ENCODE peak calls at places on chromosomes 3 and 15, in six cellular contexts. T is HL-60; K is naive thymus-derived CD4-positive, alpha-beta T cell; M is dorsolateral prefrontal cortex; E is spleen; I is GM12865. W is an unnamed sample.

GRCh38 chr15:44215594-44215993 is 20.5 kb upstream of the FRMD5 start:
- DNase-seq in T (no peak), K (no peak), M (no peak), E (no peak), I (peak), W (no peak)

GRCh38 chr3:149000207-149000745 is 8.9 kb downstream of the GYG1 start:
- DNase-seq in E (no peak), K (no peak), I (no peak), M (no peak), T (peak), W (no peak)

GRCh38 chr3:114694251-114694650 is 400.4 kb downstream of the TIGIT start:
- DNase-seq in M (no peak), T (no peak), I (no peak), K (no peak), E (no peak), W (no peak)

GRCh38 chr3:69095636-69096035 is 10.9 kb downstream of the ARL6IP5 start:
- DNase-seq in E (no peak), T (no peak), M (no peak), I (peak), K (no peak), W (no peak)

GRCh38 chr15:63332367-63333078 is 49.1 kb downstream of the CA12 start:
- DNase-seq in M (no peak), I (no peak), E (no peak), K (no peak), T (no peak), W (no peak)

GRCh38 chr15:65306551-65306950 is 2.1 kb downstream of the RNU5B-1 start:
- DNase-seq in I (no peak), E (no peak), M (no peak), K (no peak), T (no peak), W (no peak)

GRCh38 chr3:50573566-50574279 is 4.4 kb downstream of the HEMK1 start:
- DNase-seq in M (no peak), I (no peak), E (no peak), K (no peak), T (no peak), W (no peak)

GRCh38 chr3:195468391-195468776 is 25.6 kb upstream of the ACAP2 start:
- DNase-seq in T (no peak), M (no peak), K (no peak), I (no peak), E (no peak), W (no peak)

GRCh38 chr3:170809975-170810357 is 60.0 kb downstream of the RPL22L1 start:
- DNase-seq in I (no peak), T (no peak), K (no peak), E (no peak), M (no peak), W (no peak)

GRCh38 chr3:147191795-147192385 is 214.5 kb downstream of the ZIC4 start:
- DNase-seq in T (peak), K (no peak), M (no peak), I (peak), E (no peak), W (peak)

GRCh38 chr3:134677196-134677986 is 26.6 kb upstream of the KY start:
- DNase-seq in M (no peak), I (peak), E (no peak), K (no peak), T (peak), W (no peak)

GRCh38 chr3:182618981-182619591 is 174.2 kb upstream of the ATP11B start:
- DNase-seq in T (no peak), I (no peak), E (no peak), K (no peak), M (no peak), W (no peak)

GRCh38 chr15:69082041-69082502 is 67.6 kb downstream of the NOX5 start:
- DNase-seq in T (no peak), M (no peak), I (no peak), K (no peak), E (no peak), W (peak)

GRCh38 chr3:48243886-48244285 is 3.0 kb downstream of the ZNF589 start:
- DNase-seq in T (no peak), E (no peak), I (no peak), K (no peak), M (no peak), W (no peak)

GRCh38 chr15:36432162-36432561 is 147.3 kb upstream of the CDIN1 start:
- DNase-seq in I (no peak), T (no peak), M (no peak), E (no peak), K (no peak), W (no peak)

GRCh38 chr3:9026320-9027040 is 63.2 kb upstream of the RAD18 start:
- DNase-seq in T (no peak), K (no peak), E (no peak), I (no peak), M (no peak), W (no peak)

GRCh38 chr3:186691676-186692075 is 25.5 kb upstream of the KNG1 start:
- DNase-seq in E (no peak), K (no peak), M (no peak), I (no peak), T (no peak), W (no peak)

GRCh38 chr15:73982251-73982962 is 9.7 kb downstream of the STOML1 start:
- DNase-seq in E (peak), M (no peak), T (peak), I (peak), K (no peak), W (peak)

GRCh38 chr3:88093266-88093665 is 34.2 kb downstream of the ZNF654 start:
- DNase-seq in E (no peak), T (no peak), M (no peak), I (no peak), K (no peak), W (no peak)

GRCh38 chr3:140595295-140595694 is 82.6 kb upstream of the TRIM42 start:
- DNase-seq in M (no peak), I (no peak), E (no peak), T (no peak), K (no peak), W (no peak)

GRCh38 chr15:91593081-91593480 is 260.4 kb upstream of the SLCO3A1 start:
- DNase-seq in I (no peak), M (no peak), K (no peak), E (no peak), T (no peak), W (no peak)

GRCh38 chr15:40398413-40398873 is 7.2 kb upstream of the IVD start:
- DNase-seq in K (no peak), T (peak), M (no peak), I (peak), E (peak), W (no peak)

DNA sequence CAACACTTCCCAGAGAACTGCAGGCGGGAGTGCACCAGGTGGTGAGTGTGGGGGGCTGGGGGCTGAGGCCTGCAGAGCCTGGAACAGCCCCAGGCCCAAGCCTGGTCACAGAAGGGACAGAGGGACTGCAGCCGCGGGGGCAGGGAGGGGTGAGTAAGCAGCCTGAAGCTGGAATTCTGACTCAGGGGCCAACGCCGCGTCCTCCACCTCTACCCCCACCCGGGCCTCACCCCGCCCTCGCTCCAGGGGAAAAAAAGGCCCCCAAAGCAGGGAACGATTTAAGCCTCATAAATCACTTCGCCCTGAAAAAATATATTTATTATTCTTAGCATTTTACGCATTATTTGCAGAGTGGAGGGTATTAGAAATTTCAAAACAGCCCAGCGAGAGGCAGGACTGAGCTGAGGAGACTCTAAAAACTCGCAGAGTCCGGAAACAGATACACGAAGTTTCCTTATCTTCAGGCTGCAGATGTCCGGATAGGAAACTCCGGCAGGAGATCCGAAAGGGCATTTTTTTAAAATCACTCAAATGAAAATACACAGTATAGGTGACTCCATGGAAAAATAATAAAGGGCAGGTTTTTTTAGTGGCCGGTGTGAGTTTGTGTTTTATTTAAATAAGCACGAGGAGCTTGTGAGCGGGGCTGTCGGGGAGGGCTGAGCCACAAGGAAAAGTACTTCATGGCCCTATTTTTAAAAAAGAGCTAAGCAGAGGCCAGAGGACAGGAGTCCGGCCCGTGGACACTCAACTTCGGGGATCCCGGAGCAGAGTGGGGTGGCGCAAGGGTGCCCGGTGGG is 9.9 kb downstream of the GATA2 start:
- DNase-seq in T (no peak), M (no peak), E (peak), I (no peak), K (no peak), W (no peak)
- H3K4me3 ChIP-seq in T (no peak), M (no peak), E (peak), I (no peak), K (no peak), W (no peak)

DNA sequence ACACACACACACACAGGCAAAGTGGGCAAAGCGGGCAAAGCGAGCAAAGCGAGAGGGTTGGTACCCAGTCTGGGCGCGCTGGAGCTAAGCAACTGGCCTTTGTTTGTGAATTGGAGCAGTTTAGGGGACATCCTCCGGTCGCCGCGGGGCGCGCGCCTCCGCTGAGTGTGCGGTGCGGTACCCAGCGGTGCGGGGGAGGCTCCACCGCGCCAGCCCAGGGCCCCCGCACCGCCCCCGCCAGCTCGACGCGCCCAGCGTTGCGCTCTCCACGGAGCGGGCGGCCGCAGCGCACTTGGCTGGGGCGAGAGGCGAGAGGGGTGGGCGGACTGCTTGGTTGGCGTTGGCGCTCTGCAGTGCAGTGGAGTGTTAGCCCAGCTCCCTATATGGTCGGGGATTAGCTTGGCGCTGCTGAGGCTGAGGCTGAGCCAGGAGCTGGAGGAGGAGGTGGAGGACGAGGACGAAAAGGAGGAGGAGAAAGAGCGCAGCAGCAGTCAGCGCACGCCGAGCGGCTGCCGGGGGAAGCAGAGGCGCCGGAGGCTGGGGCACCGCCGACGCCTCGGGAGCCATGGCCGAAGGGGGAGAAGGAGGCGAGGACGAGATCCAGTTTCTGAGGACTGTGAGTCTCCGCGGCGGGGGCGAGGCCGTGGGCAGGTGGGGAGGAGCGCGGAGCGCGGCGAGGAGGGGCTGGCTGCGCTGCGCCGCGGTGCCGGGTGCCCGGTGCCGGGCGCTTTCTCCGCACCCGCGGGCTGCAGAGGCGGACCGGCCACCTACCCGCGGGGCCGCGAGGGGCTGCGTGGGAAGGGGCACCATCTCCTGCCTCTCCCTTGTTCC is at the start of gene RYR3:
- DNase-seq in I (no peak), T (no peak), K (no peak), E (no peak), M (peak), W (no peak)
- H3K4me3 ChIP-seq in I (no peak), T (no peak), K (no peak), E (peak), M (peak), W (peak)

GRCh38 chr15:52290329-52290728 is 5.3 kb downstream of the MYO5C start:
- DNase-seq in E (no peak), K (no peak), I (peak), M (no peak), T (no peak), W (no peak)

GRCh38 chr15:52289629-52290081 is 5.9 kb downstream of the MYO5C start:
- DNase-seq in M (no peak), E (no peak), I (no peak), T (no peak), K (no peak), W (no peak)

GRCh38 chr15:52287114-52287513 is 8.5 kb downstream of the MYO5C start:
- DNase-seq in K (no peak), E (no peak), M (no peak), I (no peak), T (no peak), W (no peak)

GRCh38 chr15:52288986-52289385 is 6.6 kb downstream of the MYO5C start:
- DNase-seq in E (no peak), K (no peak), T (no peak), M (no peak), I (no peak), W (no peak)

DNA sequence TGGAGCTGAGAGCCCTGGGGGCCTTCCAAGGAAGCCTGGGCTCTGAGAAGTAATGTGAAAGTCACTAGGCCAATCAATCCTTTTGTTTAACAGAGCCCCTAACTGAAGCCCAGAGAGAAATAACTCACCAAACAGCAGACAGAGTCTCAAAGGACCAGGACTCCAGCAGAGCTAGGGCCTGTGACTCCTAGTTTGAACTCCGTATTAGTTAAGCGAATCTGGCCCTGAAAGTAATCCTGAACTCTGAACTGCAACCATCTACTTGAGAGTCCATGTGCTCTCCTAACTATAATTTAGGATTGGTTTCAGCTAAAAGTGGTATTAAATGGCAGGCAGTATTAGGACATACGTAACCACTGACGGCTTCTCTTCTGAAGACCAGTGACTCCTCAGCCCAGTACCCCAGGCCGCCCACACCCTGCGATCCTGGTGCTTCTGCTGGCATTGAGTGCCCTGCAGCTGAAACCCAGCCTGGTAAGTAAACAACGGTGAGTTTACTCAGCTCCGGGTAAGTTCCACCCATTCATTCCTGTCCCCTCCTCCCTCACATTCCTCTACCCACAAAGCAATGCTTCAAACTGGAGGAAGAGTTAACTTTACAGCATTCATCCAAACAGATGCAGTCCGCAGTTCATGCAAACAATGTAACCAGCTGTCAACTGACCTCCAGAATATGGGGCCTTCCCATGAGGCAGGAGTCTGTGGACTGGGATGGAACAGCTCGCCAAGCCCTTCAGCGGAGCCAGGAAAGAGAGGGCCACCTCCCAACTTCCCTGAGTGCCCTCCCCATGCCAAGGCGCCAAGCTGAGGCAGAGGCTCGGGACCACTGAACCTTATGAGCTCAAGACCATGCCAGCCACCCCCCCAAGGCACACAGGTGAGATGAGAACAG is 7.3 kb downstream of the MYO5C start:
- DNase-seq in K (no peak), M (no peak), T (no peak), I (no peak), E (no peak), W (no peak)
- H3K4me3 ChIP-seq in K (no peak), M (no peak), T (no peak), I (no peak), E (no peak), W (no peak)

GRCh38 chr3:13282986-13283876 is 136.9 kb downstream of the NUP210 start:
- DNase-seq in K (no peak), E (peak), I (no peak), T (no peak), M (no peak), W (no peak)

GRCh38 chr3:13280122-13280790 is 139.9 kb downstream of the NUP210 start:
- DNase-seq in T (no peak), E (peak), I (no peak), K (no peak), M (no peak), W (no peak)

GRCh38 chr3:13282528-13282985 is 137.6 kb downstream of the NUP210 start:
- DNase-seq in M (no peak), T (no peak), K (peak), E (peak), I (no peak), W (no peak)

GRCh38 chr3:13280856-13281656 is 139.1 kb downstream of the NUP210 start:
- DNase-seq in I (no peak), T (no peak), K (no peak), E (no peak), M (no peak), W (no peak)

DNA sequence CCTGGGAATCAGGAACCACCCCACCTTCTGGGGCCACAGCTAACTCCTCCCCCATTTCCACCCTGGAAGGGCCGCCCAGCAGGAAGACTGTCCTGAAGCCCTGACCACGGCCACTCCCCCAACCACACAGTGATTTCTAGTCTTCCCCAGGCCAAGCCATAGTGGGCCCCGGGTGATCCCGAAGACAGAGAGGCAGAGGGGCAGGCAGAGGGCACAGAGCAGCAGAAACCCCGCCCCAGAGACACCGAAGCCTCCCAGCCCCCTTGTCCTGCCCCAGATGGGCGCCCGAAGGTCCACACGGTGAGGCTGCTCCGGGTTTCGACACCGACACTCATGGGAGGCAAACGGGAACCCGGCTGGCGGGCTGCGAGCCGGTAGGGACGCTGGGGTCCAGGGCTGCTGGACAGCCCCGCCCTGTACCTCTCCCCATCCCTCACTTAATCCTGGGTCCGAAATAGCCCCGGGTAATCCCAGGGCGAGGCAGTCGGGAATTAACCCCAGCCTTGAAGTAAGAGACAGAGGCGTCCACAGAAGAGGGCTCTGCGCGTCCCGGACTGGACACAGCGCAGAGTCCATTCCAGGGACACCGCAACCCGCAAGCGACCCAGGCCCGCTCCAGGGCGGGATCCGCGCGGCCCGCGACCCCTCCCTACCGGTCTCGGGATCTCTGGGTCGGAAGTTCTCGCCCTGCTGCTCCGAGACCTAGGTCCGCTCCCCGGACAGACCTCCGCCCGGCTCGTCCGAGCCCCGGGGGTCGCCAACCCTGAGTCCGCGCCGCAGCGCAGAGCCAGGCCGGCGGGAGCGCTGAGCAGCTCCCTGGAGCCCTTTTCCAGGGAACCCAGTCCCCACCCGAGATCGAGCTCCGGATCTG is 138.2 kb downstream of the NUP210 start:
- DNase-seq in T (no peak), K (no peak), I (no peak), E (peak), M (no peak), W (no peak)
- H3K4me3 ChIP-seq in T (no peak), K (no peak), I (no peak), E (peak), M (peak), W (peak)

DNA sequence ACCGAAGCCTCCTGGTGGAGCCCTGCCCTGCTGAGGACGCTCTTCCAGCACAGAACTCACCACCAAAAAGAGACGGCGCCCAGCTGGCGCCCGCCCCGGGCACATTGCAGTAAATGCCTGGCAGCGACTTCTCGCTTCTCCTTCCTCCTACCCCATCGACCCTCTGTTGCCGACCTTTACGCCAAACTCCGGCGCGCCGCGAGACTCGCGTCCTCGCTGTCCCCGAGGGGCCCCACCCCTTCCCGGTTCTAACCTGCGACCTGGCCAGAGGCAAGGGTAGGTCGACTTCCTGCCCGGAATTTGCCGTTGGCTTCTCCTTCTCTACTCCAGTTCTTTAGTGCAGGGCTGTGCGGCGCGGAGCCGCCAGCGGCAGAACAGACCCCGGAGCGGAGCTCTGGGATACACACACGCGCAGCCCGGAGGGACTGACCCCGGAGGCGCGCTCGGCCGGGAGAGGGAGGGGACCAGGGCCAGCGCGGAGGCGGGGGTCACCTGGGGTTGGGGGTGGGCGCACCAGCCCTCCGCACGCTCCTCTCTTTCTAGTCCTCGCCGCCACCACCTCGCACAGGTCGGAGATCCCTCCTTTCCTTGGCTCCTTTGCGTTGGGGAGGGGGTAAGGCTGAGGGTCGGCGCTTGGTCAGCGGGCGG is 226.6 kb upstream of the AZI2 start:
- DNase-seq in E (peak), M (no peak), T (no peak), I (no peak), K (no peak), W (no peak)
- H3K4me3 ChIP-seq in E (peak), M (peak), T (no peak), I (no peak), K (no peak), W (peak)